ENCODE peak calls at places on chromosomes 6 and 20, in eight cellular contexts. Q is GM23248, G is PC-9, X is MM.1S, Z is HCT116, S is SK-N-SH, E is Karpas-422, C is GM23338. R is an unnamed sample.

GRCh38 chr6:158031191-158031444 is 49.5 kb downstream of the SYNJ2 start:
- DNase-seq in S (no peak), G (no peak), Q (no peak), X (no peak), Z (no peak), C (no peak), E (no peak), R (no peak)

GRCh38 chr6:56815436-56815835 is 139.5 kb upstream of the BEND6 start:
- DNase-seq in X (peak; percentile 16), Z (no peak), G (no peak), E (no peak), Q (no peak), C (no peak), S (no peak), R (no peak)

GRCh38 chr6:46438245-46438644 is 53.0 kb downstream of the RCAN2 start:
- DNase-seq in Z (no peak), X (no peak), C (no peak), Q (no peak), G (no peak), S (no peak), E (no peak), R (no peak)

GRCh38 chr6:106163446-106163965 is 77.4 kb downstream of the PRDM1 start:
- DNase-seq in C (peak; percentile 50), G (no peak), Z (no peak), X (peak; percentile 93), S (no peak), Q (peak; percentile 92), E (no peak), R (peak; percentile 74)

GRCh38 chr6:137241481-137242011 is 22.4 kb upstream of the IFNGR1 start:
- DNase-seq in G (no peak), E (no peak), Q (peak; percentile 51), Z (no peak), X (no peak), C (no peak), S (no peak), R (no peak)

GRCh38 chr20:46939031-46939430 is 44.4 kb downstream of the EYA2 start:
- DNase-seq in G (no peak), X (no peak), C (peak; percentile 82), Q (peak; percentile 43), Z (peak; percentile 55), S (peak; percentile 50), E (peak; percentile 76), R (peak; percentile 37)

GRCh38 chr6:722077-722524 is 29.2 kb upstream of the EXOC2 start:
- DNase-seq in E (peak; percentile 86), G (peak; percentile 53), Z (peak; percentile 61), X (peak; percentile 78), C (peak; percentile 95), S (peak; percentile 71), Q (peak; percentile 94), R (peak; percentile 77)

GRCh38 chr20:59663513-59663890 is 59.2 kb downstream of the PHACTR3 start:
- DNase-seq in Q (no peak), S (no peak), E (no peak), Z (no peak), C (no peak), X (no peak), G (no peak), R (no peak)

GRCh38 chr6:113178349-113178748 is 678.8 kb upstream of the MARCKS start:
- DNase-seq in E (no peak), C (no peak), S (no peak), Z (no peak), G (no peak), Q (peak; percentile 46), X (no peak), R (no peak)

GRCh38 chr6:13474360-13474759 is 13.0 kb downstream of the GFOD1 start:
- DNase-seq in Z (no peak), X (no peak), S (no peak), G (no peak), C (no peak), Q (peak; percentile 51), E (no peak), R (no peak)

GRCh38 chr20:54405540-54405939 is 69.9 kb upstream of the DOK5 start:
- DNase-seq in G (no peak), Q (no peak), X (no peak), E (no peak), C (no peak), Z (no peak), S (no peak), R (no peak)

GRCh38 chr20:217266-217665 is 9.8 kb upstream of the DEFB129 start:
- DNase-seq in Z (no peak), G (no peak), E (no peak), C (no peak), X (no peak), S (no peak), Q (no peak), R (no peak)

GRCh38 chr20:7308163-7308562 is 540.7 kb downstream of the BMP2 start:
- DNase-seq in C (no peak), Q (no peak), Z (no peak), G (no peak), X (no peak), S (no peak), E (no peak), R (no peak)

GRCh38 chr6:43773050-43773956 is 3.3 kb downstream of the VEGFA start:
- DNase-seq in G (peak; percentile 72), X (peak; percentile 85), Z (peak; percentile 44), C (peak; percentile 80), S (peak; percentile 71), Q (peak; percentile 80), E (peak; percentile 89), R (peak; percentile 86)

GRCh38 chr6:136959471-136959891 is 37.4 kb downstream of the SLC35D3 start:
- DNase-seq in G (no peak), X (no peak), Q (no peak), E (no peak), Z (no peak), C (peak; percentile 68), S (peak; percentile 36), R (no peak)

GRCh38 chr6:16766043-16766521 is 4.8 kb upstream of the ATXN1 start:
- DNase-seq in Q (peak; percentile 97), G (peak; percentile 65), S (no peak), Z (peak; percentile 83), X (peak; percentile 66), C (no peak), E (no peak), R (no peak)

DNA sequence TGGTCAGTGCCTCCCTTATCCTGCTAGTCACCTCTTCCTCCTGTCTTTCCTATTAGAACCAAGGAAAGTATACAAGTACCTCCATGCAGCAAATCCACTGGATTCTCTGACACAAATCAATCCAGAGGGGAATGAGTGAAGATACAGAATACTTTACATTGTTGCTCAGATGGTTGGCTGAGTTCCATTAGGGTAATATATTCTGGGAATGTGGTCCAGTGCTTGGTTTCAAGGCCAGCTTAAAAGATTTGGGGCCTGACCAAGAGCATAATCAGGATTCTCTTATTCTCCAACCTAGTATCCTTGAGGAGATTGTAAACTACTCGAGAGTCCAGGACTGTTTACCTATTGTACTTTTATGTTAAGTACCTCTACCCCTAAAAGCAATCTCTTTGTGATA is 23.0 kb downstream of the CARMIL1 start:
- DNase-seq in G (no peak), S (no peak), Q (no peak), Z (no peak), X (no peak), E (no peak), C (no peak), R (no peak)
- H3K4me2 ChIP-seq in G (no peak overlapping the region), S (peak overlapping the region; percentile 29), Q (peak overlapping the region; percentile 65), Z (no peak overlapping the region), X (peak overlapping the region; percentile 59), E (no peak overlapping the region), C (peak overlapping the region; percentile 29), R (peak overlapping the region; percentile 78)

DNA sequence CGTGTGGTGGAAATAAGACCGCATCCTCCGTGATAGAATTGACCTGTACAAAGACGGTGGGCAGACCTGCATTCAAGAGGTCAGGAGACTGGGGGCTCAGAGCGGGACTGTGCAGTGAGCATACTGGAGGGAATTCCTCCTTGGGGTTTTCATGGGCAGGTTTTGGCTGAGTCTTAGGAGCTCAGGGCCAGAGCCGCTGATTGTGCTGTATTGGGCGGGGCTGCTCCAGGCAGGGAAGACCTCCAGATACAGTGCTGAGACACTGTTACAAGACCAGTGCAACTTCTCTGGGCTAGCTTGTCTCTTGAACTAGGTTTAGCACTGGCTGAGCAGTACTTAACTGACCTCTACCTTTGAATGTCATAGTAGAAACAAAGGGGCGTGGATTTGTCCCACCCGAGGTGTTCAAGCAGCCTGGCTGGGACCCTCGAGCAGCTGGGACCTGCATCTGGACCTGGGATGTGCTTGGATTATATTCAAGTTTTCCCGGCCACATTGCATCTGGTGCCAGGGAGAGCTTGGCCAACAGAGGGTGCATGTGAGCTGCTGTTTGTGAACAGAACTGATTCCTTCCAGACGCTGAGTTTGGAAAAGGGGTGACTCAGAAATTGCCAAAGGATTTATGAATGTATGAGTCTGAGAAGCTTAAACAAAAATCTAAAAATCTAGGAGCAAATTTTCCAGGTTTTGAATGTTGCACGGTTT is 33.4 kb upstream of the SLC22A1 start:
- DNase-seq in Z (peak; percentile 4), S (peak; percentile 75), X (no peak), G (peak; percentile 9), C (peak; percentile 71), E (peak; percentile 49), Q (peak; percentile 96), R (peak; percentile 8)
- H3K9me2 ChIP-seq in Z (no peaks in the 10 kb centered on the region), S (no peaks in the 10 kb centered on the region), X (no peaks in the 10 kb centered on the region), G (no peaks in the 10 kb centered on the region), C (no peaks in the 10 kb centered on the region), E (no peaks in the 10 kb centered on the region), Q (no peaks in the 10 kb centered on the region), R (no peaks in the 10 kb centered on the region)

GRCh38 chr6:42571611-42572342 is 7.9 kb downstream of the UBR2 start:
- DNase-seq in S (no peak), E (peak; percentile 80), G (no peak), C (peak; percentile 21), Z (no peak), X (peak; percentile 12), Q (peak; percentile 20), R (no peak)
- H3K4me2 ChIP-seq in S (no peak overlapping the region), E (peak overlapping the region; percentile 89), G (no peak overlapping the region), C (peak overlapping the region; percentile 16), Z (no peak overlapping the region), X (peak overlapping the region; percentile 73), Q (peak overlapping the region; percentile 59), R (peak overlapping the region; percentile 81)

GRCh38 chr6:26187292-26187691 is 100.1 kb downstream of the HFE start:
- DNase-seq in S (no peak), G (no peak), Q (no peak), E (no peak), C (no peak), X (no peak), Z (no peak), R (no peak)

GRCh38 chr6:26185004-26185403 is 97.8 kb downstream of the HFE start:
- DNase-seq in Q (no peak), C (no peak), X (no peak), E (no peak), G (no peak), S (no peak), Z (no peak), R (no peak)

GRCh38 chr6:26186652-26187051 is 99.4 kb downstream of the HFE start:
- DNase-seq in Q (no peak), C (no peak), Z (no peak), X (no peak), E (no peak), S (no peak), G (no peak), R (no peak)

GRCh38 chr6:26184492-26184891 is 97.3 kb downstream of the HFE start:
- DNase-seq in S (no peak), Z (no peak), X (no peak), G (no peak), Q (no peak), C (no peak), E (no peak), R (no peak)

DNA sequence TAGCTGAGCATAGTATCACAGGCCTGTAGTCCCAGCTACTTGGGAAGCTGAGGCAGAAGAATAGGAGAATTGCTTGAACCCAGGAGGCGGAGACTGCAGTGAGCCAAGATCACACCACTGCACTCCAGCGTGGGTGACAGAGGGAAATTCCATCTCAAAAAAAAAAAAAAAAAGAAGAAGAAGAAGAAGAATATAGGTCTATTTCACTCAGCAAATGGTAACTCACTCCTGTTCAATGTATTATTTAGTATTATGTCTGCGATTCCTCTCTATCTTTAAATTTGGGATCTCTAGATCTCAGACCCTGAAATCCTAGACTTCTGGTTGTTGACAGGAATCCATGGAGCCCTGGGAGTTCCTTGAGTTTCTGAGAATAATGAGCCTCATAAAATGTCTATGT is 98.6 kb downstream of the HFE start:
- DNase-seq in E (no peak), S (no peak), Q (no peak), G (no peak), Z (no peak), C (no peak), X (no peak), R (no peak)
- H3K9me2 ChIP-seq in E (no peaks in the 10 kb centered on the region), S (no peaks in the 10 kb centered on the region), Q (no peaks in the 10 kb centered on the region), G (no peaks in the 10 kb centered on the region), Z (no peaks in the 10 kb centered on the region), C (no peaks in the 10 kb centered on the region), X (no peaks in the 10 kb centered on the region), R (no peaks in the 10 kb centered on the region)

R was measured in OCI-LY7.